ENCODE peak calls at places on chromosomes 5 and 9, in four cellular contexts. Z is DND-41, S is mesenchymal stem cell, T is breast epithelium. Y is an unnamed sample. For H3K27me3, the result is how much of the 10 kb centered on the place peaks cover.

GRCh38 chr9:38063363-38063707 is 5.7 kb downstream of the SHB start:
- DNase-seq in T (no peak), Z (no peak), S (peak), Y (no peak)

GRCh38 chr5:177339107-177339638 is 12.3 kb downstream of the LMAN2 start:
- DNase-seq in Z (no peak), T (no peak), S (no peak), Y (no peak)

GRCh38 chr9:96186601-96187011 is 115.4 kb downstream of the HSD17B3 start:
- DNase-seq in S (peak), Z (no peak), T (no peak), Y (no peak)

GRCh38 chr5:176609724-176610429 is at the start of gene GPRIN1:
- DNase-seq in T (no peak), S (peak), Z (peak), Y (peak)

GRCh38 chr9:35606138-35606504 is 1.1 kb downstream of the TESK1 start:
- DNase-seq in T (no peak), Z (peak), S (peak), Y (no peak)

GRCh38 chr9:129136446-129137049 is 25.3 kb downstream of the PTPA start:
- DNase-seq in Z (no peak), S (no peak), T (no peak), Y (no peak)

GRCh38 chr9:72156586-72156985 is 7.3 kb downstream of the GDA start:
- DNase-seq in S (no peak), T (no peak), Z (no peak), Y (no peak)

GRCh38 chr9:89522261-89522978 is 24.5 kb upstream of the SEMA4D start:
- DNase-seq in Z (peak), S (no peak), T (no peak), Y (peak)

GRCh38 chr9:14710804-14711203 is 11.7 kb downstream of the CER1 start:
- DNase-seq in Z (no peak), T (no peak), S (peak), Y (no peak)

GRCh38 chr5:115463985-115464384 is 80.6 kb downstream of the FEM1C start:
- DNase-seq in Z (no peak), S (no peak), T (no peak), Y (no peak)

GRCh38 chr9:127199001-127199791 is 65.4 kb upstream of the GARNL3 start:
- DNase-seq in Z (peak), S (peak), T (peak), Y (peak)

GRCh38 chr9:131145245-131145644 is 19.9 kb downstream of the NUP214 start:
- DNase-seq in T (no peak), S (no peak), Z (no peak), Y (no peak)

GRCh38 chr5:173922527-173922926 is 34.4 kb downstream of the CPEB4 start:
- DNase-seq in Z (no peak), T (no peak), S (no peak), Y (no peak)

GRCh38 chr5:173923236-173924104 is 35.3 kb downstream of the CPEB4 start:
- DNase-seq in T (no peak), Z (no peak), S (peak), Y (no peak)

GRCh38 chr5:173920024-173920753 is 32.0 kb downstream of the CPEB4 start:
- DNase-seq in S (no peak), Z (no peak), T (no peak), Y (no peak)

GRCh38 chr5:173919443-173919842 is 31.3 kb downstream of the CPEB4 start:
- DNase-seq in Z (no peak), T (no peak), S (no peak), Y (no peak)

DNA sequence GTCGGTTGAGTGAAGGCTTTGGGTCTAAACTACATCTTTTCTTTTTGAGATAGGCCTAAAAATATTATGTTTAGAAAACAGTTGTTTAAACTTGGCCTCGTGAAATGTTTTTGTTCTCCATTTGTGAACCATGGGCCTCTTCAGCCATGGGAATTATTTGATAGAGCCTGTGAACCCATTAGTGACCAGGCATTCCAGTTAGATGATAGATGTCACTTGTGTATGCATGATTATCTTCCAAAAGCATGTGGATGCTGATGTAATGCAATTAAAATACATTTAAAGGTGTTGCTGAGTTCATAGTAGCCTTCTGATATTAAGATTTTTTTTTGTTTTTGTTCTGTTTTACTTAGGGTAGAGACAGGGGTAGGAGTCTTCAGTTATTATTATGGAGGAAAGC is 32.7 kb downstream of the CPEB4 start:
- DNase-seq in T (no peak), S (no peak), Z (no peak), Y (no peak)
- H3K27ac ChIP-seq in T (peak), S (no peak), Z (no peak), Y (peak)

GRCh38 chr5:73417307-73418035 is 31.1 kb downstream of the FOXD1 start:
- DNase-seq in Z (no peak), T (no peak), S (peak), Y (no peak)
- H3K27me3 ChIP-seq in Z (under half), T (under half), S (half or more), Y (under half)

GRCh38 chr5:118199801-118200200 is 788.5 kb downstream of the DTWD2 start:
- DNase-seq in S (no peak), Z (no peak), T (no peak), Y (no peak)

GRCh38 chr5:118196229-118196628 is 792.1 kb downstream of the DTWD2 start:
- DNase-seq in Z (no peak), S (no peak), T (no peak), Y (no peak)

GRCh38 chr5:118195215-118195614 is 793.1 kb downstream of the DTWD2 start:
- DNase-seq in S (peak), T (no peak), Z (no peak), Y (no peak)
- H3K4me3 ChIP-seq in S (peak), T (no peak), Z (no peak), Y (no peak)

DNA sequence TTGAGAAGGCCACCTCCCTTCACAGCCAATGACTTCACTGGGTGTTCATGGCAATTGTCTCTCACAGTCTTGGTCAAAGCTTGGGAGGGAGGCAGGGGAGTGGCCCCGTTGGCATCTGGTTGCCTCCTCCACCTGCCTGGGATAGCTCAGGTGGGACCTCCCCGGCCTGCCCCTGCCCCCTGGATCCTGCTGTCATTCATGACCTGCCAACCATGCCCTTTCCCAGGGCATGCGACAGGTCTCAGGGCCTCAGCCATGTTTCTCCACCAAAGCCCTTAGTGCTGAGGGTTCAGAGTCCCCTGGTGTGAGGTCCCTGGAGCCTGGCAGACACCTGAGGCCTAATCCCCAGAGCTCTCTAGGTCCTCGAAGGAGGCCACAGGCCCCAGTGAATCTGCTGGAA is 5.5 kb downstream of the DAB2IP start:
- DNase-seq in S (no peak), T (no peak), Z (no peak), Y (no peak)
- H3K27ac ChIP-seq in S (no peak), T (peak), Z (no peak), Y (no peak)